ENCODE peak calls at places on chromosome 3, in four cellular contexts. O, X, U and I are unnamed samples.

GRCh38 chr3:107431048-107431297 is 53.7 kb downstream of the CCDC54 start:
- DNase-seq in O (peak), X (peak), U (no peak), I (no peak)

GRCh38 chr3:182276512-182276911 is 516.8 kb upstream of the ATP11B start:
- DNase-seq in O (no peak), X (no peak), U (no peak), I (no peak)

GRCh38 chr3:55662683-55663082 is 175.6 kb upstream of the WNT5A start:
- DNase-seq in O (no peak), X (peak), U (peak), I (peak)

GRCh38 chr3:99084825-99085224 is 183.3 kb upstream of the DCBLD2 start:
- DNase-seq in O (no peak), X (peak), U (no peak), I (no peak)

GRCh38 chr3:75341324-75342067 is 322.6 kb upstream of the FRG2C start:
- DNase-seq in O (no peak), X (no peak), U (no peak), I (no peak)

GRCh38 chr3:20700702-20701101 is 514.7 kb upstream of the SGO1 start:
- DNase-seq in O (no peak), X (no peak), U (no peak), I (no peak)

GRCh38 chr3:128617270-128617556 is 33.4 kb downstream of the RPN1 start:
- DNase-seq in O (no peak), X (no peak), U (no peak), I (no peak)

GRCh38 chr3:126449621-126450051 is 26.1 kb downstream of the ZXDC start:
- DNase-seq in O (no peak), X (no peak), U (no peak), I (no peak)

GRCh38 chr3:186209810-186210752 is 101.2 kb upstream of the ETV5 start:
- DNase-seq in O (no peak), X (peak), U (peak), I (peak)

GRCh38 chr3:17070560-17070959 is 185.8 kb downstream of the PLCL2 start:
- DNase-seq in O (no peak), X (peak), U (no peak), I (peak)

GRCh38 chr3:63864008-63864871 is 573 bp downstream of the ATXN7 start:
- DNase-seq in O (peak), X (peak), U (no peak), I (peak)

GRCh38 chr3:66378256-66378655 is 122.6 kb downstream of the LRIG1 start:
- DNase-seq in O (no peak), X (peak), U (no peak), I (peak)

GRCh38 chr3:36372534-36372935 is 7.8 kb upstream of the STAC start:
- DNase-seq in O (no peak), X (peak), U (peak), I (peak)

GRCh38 chr3:69014022-69014580 is 617 bp upstream of the EOGT start:
- DNase-seq in O (no peak), X (no peak), U (no peak), I (peak)

GRCh38 chr3:78589242-78589641 is 1178.6 kb downstream of the ROBO1 start:
- DNase-seq in O (no peak), X (no peak), U (no peak), I (no peak)

GRCh38 chr3:28294667-28295413 is 53.4 kb downstream of the CMC1 start:
- DNase-seq in O (no peak), X (no peak), U (no peak), I (no peak)

GRCh38 chr3:100403956-100404548 is 2.7 kb downstream of the LNP1 start:
- DNase-seq in O (no peak), X (peak), U (no peak), I (no peak)

GRCh38 chr3:18047052-18047451 is 304.6 kb upstream of the TBC1D5 start:
- DNase-seq in O (no peak), X (peak), U (no peak), I (no peak)

GRCh38 chr3:64456674-64457073 is 231.1 kb downstream of the ADAMTS9 start:
- DNase-seq in O (no peak), X (no peak), U (no peak), I (no peak)

GRCh38 chr3:177554900-177555759 is 357.8 kb upstream of the TBL1XR1 start:
- DNase-seq in O (no peak), X (peak), U (no peak), I (peak)

GRCh38 chr3:64454179-64454578 is 228.9 kb upstream of the PRICKLE2 start:
- DNase-seq in O (no peak), X (peak), U (no peak), I (peak)

GRCh38 chr3:86563358-86563970 is 427.5 kb downstream of the VGLL3 start:
- DNase-seq in O (no peak), X (peak), U (peak), I (peak)

GRCh38 chr3:147529551-147529950 is 120.4 kb downstream of the ZIC1 start:
- DNase-seq in O (no peak), X (no peak), U (no peak), I (no peak)

GRCh38 chr3:152267319-152267689 is 1.4 kb upstream of the MBNL1 start:
- DNase-seq in O (no peak), X (peak), U (no peak), I (no peak)

GRCh38 chr3:111215481-111215880 is 143.9 kb downstream of the NECTIN3 start:
- DNase-seq in O (no peak), X (peak), U (no peak), I (no peak)

GRCh38 chr3:149090907-149091306 is 4.6 kb upstream of the HLTF start:
- DNase-seq in O (no peak), X (no peak), U (no peak), I (no peak)

GRCh38 chr3:79178471-79178870 is 589.3 kb downstream of the ROBO1 start:
- DNase-seq in O (no peak), X (no peak), U (no peak), I (no peak)